ENCODE peak calls at places on chromosomes 7 and 10, in eight cellular contexts. One of them, this sample, is unnamed.

GRCh38 chr10:81018898-81019890 is 481.5 kb downstream of the SH2D4B start:
- DNase-seq in hepatic stellate cell: peak
- DNase-seq in activated CD4-positive, alpha-beta T cell treated with anti-CD3 and anti-CD28 coated beads for 48 hours: peak
- DNase-seq in colonic mucosa: no peak
- DNase-seq in frontal cortex: peak
- DNase-seq in T follicular helper cell: no peak
- DNase-seq in iPS-NIHi11: peak
- DNase-seq in RKO: peak
- DNase-seq in this sample: peak

GRCh38 chr7:123658023-123658422 is 2.4 kb downstream of the LMOD2 start:
- DNase-seq in iPS-NIHi11: no peak
- DNase-seq in RKO: no peak
- DNase-seq in T follicular helper cell: no peak
- DNase-seq in colonic mucosa: no peak
- DNase-seq in activated CD4-positive, alpha-beta T cell treated with anti-CD3 and anti-CD28 coated beads for 48 hours: no peak
- DNase-seq in frontal cortex: no peak
- DNase-seq in hepatic stellate cell: no peak
- DNase-seq in this sample: no peak

GRCh38 chr10:103284170-103284569 is 7.2 kb downstream of the INA start:
- DNase-seq in T follicular helper cell: no peak
- DNase-seq in RKO: no peak
- DNase-seq in colonic mucosa: no peak
- DNase-seq in hepatic stellate cell: no peak
- DNase-seq in frontal cortex: no peak
- DNase-seq in iPS-NIHi11: no peak
- DNase-seq in activated CD4-positive, alpha-beta T cell treated with anti-CD3 and anti-CD28 coated beads for 48 hours: no peak
- DNase-seq in this sample: no peak

GRCh38 chr7:44608916-44609648 is 2.7 kb downstream of the OGDH start:
- DNase-seq in colonic mucosa: no peak
- DNase-seq in T follicular helper cell: no peak
- DNase-seq in iPS-NIHi11: no peak
- DNase-seq in RKO: no peak
- DNase-seq in activated CD4-positive, alpha-beta T cell treated with anti-CD3 and anti-CD28 coated beads for 48 hours: no peak
- DNase-seq in frontal cortex: no peak
- DNase-seq in hepatic stellate cell: peak
- DNase-seq in this sample: no peak

GRCh38 chr10:14340051-14340744 is 9.5 kb upstream of the FRMD4A start:
- DNase-seq in colonic mucosa: no peak
- DNase-seq in T follicular helper cell: no peak
- DNase-seq in hepatic stellate cell: no peak
- DNase-seq in RKO: no peak
- DNase-seq in iPS-NIHi11: no peak
- DNase-seq in activated CD4-positive, alpha-beta T cell treated with anti-CD3 and anti-CD28 coated beads for 48 hours: no peak
- DNase-seq in frontal cortex: no peak
- DNase-seq in this sample: no peak

GRCh38 chr7:42671627-42672026 is 240.2 kb downstream of the C7orf25 start:
- DNase-seq in frontal cortex: no peak
- DNase-seq in hepatic stellate cell: no peak
- DNase-seq in RKO: no peak
- DNase-seq in iPS-NIHi11: no peak
- DNase-seq in T follicular helper cell: no peak
- DNase-seq in activated CD4-positive, alpha-beta T cell treated with anti-CD3 and anti-CD28 coated beads for 48 hours: no peak
- DNase-seq in colonic mucosa: no peak
- DNase-seq in this sample: no peak

GRCh38 chr7:100423315-100423714 is 5.2 kb downstream of the ZCWPW1 start:
- DNase-seq in T follicular helper cell: no peak
- DNase-seq in iPS-NIHi11: no peak
- DNase-seq in hepatic stellate cell: no peak
- DNase-seq in RKO: no peak
- DNase-seq in frontal cortex: no peak
- DNase-seq in colonic mucosa: no peak
- DNase-seq in activated CD4-positive, alpha-beta T cell treated with anti-CD3 and anti-CD28 coated beads for 48 hours: no peak
- DNase-seq in this sample: no peak

GRCh38 chr10:126061526-126061925 is 165.2 kb downstream of the FANK1 start:
- DNase-seq in hepatic stellate cell: no peak
- DNase-seq in T follicular helper cell: no peak
- DNase-seq in iPS-NIHi11: no peak
- DNase-seq in colonic mucosa: no peak
- DNase-seq in frontal cortex: no peak
- DNase-seq in activated CD4-positive, alpha-beta T cell treated with anti-CD3 and anti-CD28 coated beads for 48 hours: no peak
- DNase-seq in RKO: no peak
- DNase-seq in this sample: no peak

GRCh38 chr7:77657427-77658331 is 38.6 kb upstream of the RSBN1L start:
- DNase-seq in activated CD4-positive, alpha-beta T cell treated with anti-CD3 and anti-CD28 coated beads for 48 hours: no peak
- DNase-seq in T follicular helper cell: no peak
- DNase-seq in colonic mucosa: peak
- DNase-seq in iPS-NIHi11: peak
- DNase-seq in hepatic stellate cell: peak
- DNase-seq in RKO: peak
- DNase-seq in frontal cortex: no peak
- DNase-seq in this sample: no peak

GRCh38 chr10:7529638-7530037 is 118.8 kb upstream of the SFMBT2 start:
- DNase-seq in T follicular helper cell: no peak
- DNase-seq in activated CD4-positive, alpha-beta T cell treated with anti-CD3 and anti-CD28 coated beads for 48 hours: no peak
- DNase-seq in frontal cortex: no peak
- DNase-seq in RKO: peak
- DNase-seq in colonic mucosa: no peak
- DNase-seq in iPS-NIHi11: no peak
- DNase-seq in hepatic stellate cell: no peak
- DNase-seq in this sample: peak

GRCh38 chr7:66054063-66054462 is 21.6 kb upstream of the ASL start:
- DNase-seq in RKO: no peak
- DNase-seq in iPS-NIHi11: no peak
- DNase-seq in activated CD4-positive, alpha-beta T cell treated with anti-CD3 and anti-CD28 coated beads for 48 hours: no peak
- DNase-seq in hepatic stellate cell: no peak
- DNase-seq in frontal cortex: no peak
- DNase-seq in T follicular helper cell: no peak
- DNase-seq in colonic mucosa: no peak
- DNase-seq in this sample: no peak

GRCh38 chr7:155257482-155258232 is 40.0 kb upstream of the INSIG1 start:
- DNase-seq in frontal cortex: peak
- DNase-seq in RKO: no peak
- DNase-seq in hepatic stellate cell: peak
- DNase-seq in iPS-NIHi11: no peak
- DNase-seq in activated CD4-positive, alpha-beta T cell treated with anti-CD3 and anti-CD28 coated beads for 48 hours: no peak
- DNase-seq in colonic mucosa: no peak
- DNase-seq in T follicular helper cell: no peak
- DNase-seq in this sample: no peak

GRCh38 chr10:11210211-11210922 is 192.7 kb downstream of the CELF2 start:
- DNase-seq in frontal cortex: no peak
- DNase-seq in hepatic stellate cell: no peak
- DNase-seq in T follicular helper cell: no peak
- DNase-seq in colonic mucosa: peak
- DNase-seq in RKO: no peak
- DNase-seq in iPS-NIHi11: no peak
- DNase-seq in activated CD4-positive, alpha-beta T cell treated with anti-CD3 and anti-CD28 coated beads for 48 hours: peak
- DNase-seq in this sample: no peak

GRCh38 chr10:47187592-47187991 is 112.4 kb upstream of the GDF10 start:
- DNase-seq in hepatic stellate cell: no peak
- DNase-seq in frontal cortex: no peak
- DNase-seq in iPS-NIHi11: no peak
- DNase-seq in colonic mucosa: no peak
- DNase-seq in RKO: no peak
- DNase-seq in activated CD4-positive, alpha-beta T cell treated with anti-CD3 and anti-CD28 coated beads for 48 hours: no peak
- DNase-seq in T follicular helper cell: no peak
- DNase-seq in this sample: no peak

GRCh38 chr10:51894752-51895151 is 195.4 kb upstream of the CSTF2T start:
- DNase-seq in T follicular helper cell: no peak
- DNase-seq in frontal cortex: no peak
- DNase-seq in hepatic stellate cell: peak
- DNase-seq in activated CD4-positive, alpha-beta T cell treated with anti-CD3 and anti-CD28 coated beads for 48 hours: no peak
- DNase-seq in RKO: no peak
- DNase-seq in iPS-NIHi11: no peak
- DNase-seq in colonic mucosa: no peak
- DNase-seq in this sample: no peak

GRCh38 chr7:28700790-28701203 is 257.3 kb downstream of the TRIL start:
- DNase-seq in colonic mucosa: no peak
- DNase-seq in RKO: no peak
- DNase-seq in iPS-NIHi11: peak
- DNase-seq in activated CD4-positive, alpha-beta T cell treated with anti-CD3 and anti-CD28 coated beads for 48 hours: no peak
- DNase-seq in frontal cortex: no peak
- DNase-seq in T follicular helper cell: no peak
- DNase-seq in hepatic stellate cell: no peak
- DNase-seq in this sample: no peak

GRCh38 chr7:84675633-84676034 is 481.0 kb upstream of the SEMA3A start:
- DNase-seq in RKO: peak
- DNase-seq in T follicular helper cell: no peak
- DNase-seq in activated CD4-positive, alpha-beta T cell treated with anti-CD3 and anti-CD28 coated beads for 48 hours: no peak
- DNase-seq in frontal cortex: no peak
- DNase-seq in hepatic stellate cell: no peak
- DNase-seq in colonic mucosa: no peak
- DNase-seq in iPS-NIHi11: no peak
- DNase-seq in this sample: peak

GRCh38 chr10:116780691-116781205 is 38.4 kb upstream of the HSPA12A start:
- DNase-seq in hepatic stellate cell: no peak
- DNase-seq in frontal cortex: no peak
- DNase-seq in T follicular helper cell: no peak
- DNase-seq in colonic mucosa: no peak
- DNase-seq in activated CD4-positive, alpha-beta T cell treated with anti-CD3 and anti-CD28 coated beads for 48 hours: no peak
- DNase-seq in iPS-NIHi11: no peak
- DNase-seq in RKO: no peak
- DNase-seq in this sample: no peak

GRCh38 chr7:84744388-84744787 is 442.5 kb downstream of the SEMA3D start:
- DNase-seq in iPS-NIHi11: no peak
- DNase-seq in activated CD4-positive, alpha-beta T cell treated with anti-CD3 and anti-CD28 coated beads for 48 hours: no peak
- DNase-seq in hepatic stellate cell: no peak
- DNase-seq in colonic mucosa: no peak
- DNase-seq in RKO: no peak
- DNase-seq in T follicular helper cell: no peak
- DNase-seq in frontal cortex: no peak
- DNase-seq in this sample: no peak

GRCh38 chr7:46908770-46909169 is 673.1 kb downstream of the TNS3 start:
- DNase-seq in colonic mucosa: no peak
- DNase-seq in iPS-NIHi11: peak
- DNase-seq in activated CD4-positive, alpha-beta T cell treated with anti-CD3 and anti-CD28 coated beads for 48 hours: no peak
- DNase-seq in RKO: no peak
- DNase-seq in T follicular helper cell: no peak
- DNase-seq in frontal cortex: no peak
- DNase-seq in hepatic stellate cell: peak
- DNase-seq in this sample: no peak

GRCh38 chr7:151565541-151565940 is 45.8 kb upstream of the RHEB start:
- DNase-seq in activated CD4-positive, alpha-beta T cell treated with anti-CD3 and anti-CD28 coated beads for 48 hours: no peak
- DNase-seq in T follicular helper cell: no peak
- DNase-seq in colonic mucosa: no peak
- DNase-seq in hepatic stellate cell: no peak
- DNase-seq in RKO: no peak
- DNase-seq in iPS-NIHi11: no peak
- DNase-seq in frontal cortex: no peak
- DNase-seq in this sample: no peak

GRCh38 chr10:50216894-50217293 is 34.4 kb downstream of the ASAH2 start:
- DNase-seq in RKO: no peak
- DNase-seq in colonic mucosa: no peak
- DNase-seq in frontal cortex: no peak
- DNase-seq in hepatic stellate cell: no peak
- DNase-seq in iPS-NIHi11: peak
- DNase-seq in T follicular helper cell: no peak
- DNase-seq in activated CD4-positive, alpha-beta T cell treated with anti-CD3 and anti-CD28 coated beads for 48 hours: no peak
- DNase-seq in this sample: no peak

GRCh38 chr7:90736968-90737939 is 141.1 kb downstream of the CDK14 start:
- DNase-seq in frontal cortex: no peak
- DNase-seq in T follicular helper cell: no peak
- DNase-seq in hepatic stellate cell: no peak
- DNase-seq in iPS-NIHi11: no peak
- DNase-seq in RKO: no peak
- DNase-seq in colonic mucosa: no peak
- DNase-seq in activated CD4-positive, alpha-beta T cell treated with anti-CD3 and anti-CD28 coated beads for 48 hours: no peak
- DNase-seq in this sample: no peak

GRCh38 chr7:82593780-82594179 is 150.2 kb upstream of the CACNA2D1 start:
- DNase-seq in T follicular helper cell: no peak
- DNase-seq in activated CD4-positive, alpha-beta T cell treated with anti-CD3 and anti-CD28 coated beads for 48 hours: no peak
- DNase-seq in colonic mucosa: no peak
- DNase-seq in frontal cortex: no peak
- DNase-seq in hepatic stellate cell: no peak
- DNase-seq in iPS-NIHi11: no peak
- DNase-seq in RKO: peak
- DNase-seq in this sample: no peak

GRCh38 chr7:44463169-44463808 is 27.2 kb downstream of the NUDCD3 start:
- DNase-seq in hepatic stellate cell: no peak
- DNase-seq in T follicular helper cell: no peak
- DNase-seq in colonic mucosa: no peak
- DNase-seq in frontal cortex: no peak
- DNase-seq in activated CD4-positive, alpha-beta T cell treated with anti-CD3 and anti-CD28 coated beads for 48 hours: no peak
- DNase-seq in RKO: peak
- DNase-seq in iPS-NIHi11: no peak
- DNase-seq in this sample: no peak

This sample was measured in Caco-2.